ENCODE peak calls at places on chromosomes 12 and 14, in seven cellular contexts. B, X, E, M, N, V and C are unnamed samples.

GRCh38 chr14:22070119-22070982 is 396.7 kb upstream of the OR4E1 start:
- DNase-seq in N (peak), M (no peak), V (no peak), X (peak), B (no peak), E (peak), C (no peak)

GRCh38 chr12:88566430-88566829 is 13.8 kb downstream of the KITLG start:
- DNase-seq in E (no peak), X (peak), V (no peak), M (no peak), N (no peak), B (no peak), C (no peak)

GRCh38 chr14:94925416-94925815 is 155.5 kb upstream of the GSC start:
- DNase-seq in B (no peak), V (no peak), X (no peak), M (no peak), E (no peak), N (no peak), C (no peak)

GRCh38 chr14:87002831-87003230 is 990.2 kb downstream of the GALC start:
- DNase-seq in E (no peak), X (no peak), N (peak), V (no peak), M (no peak), B (peak), C (no peak)

GRCh38 chr12:103880299-103881142 is 39.5 kb upstream of the NT5DC3 start:
- DNase-seq in E (no peak), X (no peak), V (no peak), N (peak), B (no peak), M (no peak), C (no peak)

GRCh38 chr12:9760699-9761406 is at the start of gene CD69:
- DNase-seq in X (peak), B (no peak), M (peak), N (no peak), V (no peak), E (no peak), C (no peak)

GRCh38 chr12:52636592-52637258 is 15.3 kb downstream of the KRT2 start:
- DNase-seq in M (no peak), N (peak), V (no peak), B (no peak), E (no peak), X (no peak), C (no peak)

GRCh38 chr14:25340882-25341281 is 290.9 kb upstream of the STXBP6 start:
- DNase-seq in X (no peak), B (no peak), N (no peak), E (no peak), M (no peak), V (no peak), C (no peak)

GRCh38 chr12:56987551-56988053 is 18.7 kb downstream of the ZBTB39 start:
- DNase-seq in V (peak), N (peak), E (peak), M (peak), X (peak), B (peak), C (peak)

GRCh38 chr12:28578833-28579252 is 388.6 kb downstream of the CCDC91 start:
- DNase-seq in X (peak), V (no peak), B (peak), N (no peak), E (no peak), M (no peak), C (no peak)

GRCh38 chr12:113298861-113299545 is 35.9 kb downstream of the SLC8B1 start:
- DNase-seq in N (no peak), X (no peak), M (no peak), B (no peak), V (no peak), E (no peak), C (no peak)

GRCh38 chr14:34496679-34497513 is 34.9 kb upstream of the SPTSSA start:
- DNase-seq in X (peak), B (peak), E (peak), V (peak), M (peak), N (peak), C (peak)

GRCh38 chr14:60488175-60488574 is 2.3 kb upstream of the C14orf39 start:
- DNase-seq in E (no peak), N (no peak), X (no peak), M (no peak), B (no peak), V (no peak), C (no peak)

GRCh38 chr14:63544641-63545234 is 1.6 kb upstream of the PPP2R5E start:
- DNase-seq in M (peak), E (no peak), N (no peak), X (no peak), B (peak), V (no peak), C (no peak)

GRCh38 chr12:16939871-16940306 is 333.9 kb upstream of the LMO3 start:
- DNase-seq in B (peak), X (peak), M (peak), E (peak), N (peak), V (peak), C (peak)

GRCh38 chr12:106690569-106690968 is 83.9 kb upstream of the RIC8B start:
- DNase-seq in B (no peak), E (no peak), V (no peak), X (no peak), M (no peak), N (no peak), C (no peak)

GRCh38 chr14:92984082-92984788 is 61.3 kb downstream of the CHGA start:
- DNase-seq in N (no peak), V (no peak), M (no peak), B (no peak), X (no peak), E (no peak), C (no peak)

GRCh38 chr12:47491516-47491915 is 214.3 kb downstream of the RPAP3 start:
- DNase-seq in V (no peak), N (no peak), M (no peak), B (no peak), E (no peak), X (no peak), C (no peak)

GRCh38 chr14:105867961-105868599 is 341.7 kb downstream of the TMEM121 start:
- DNase-seq in E (no peak), N (no peak), X (no peak), B (no peak), M (no peak), V (no peak), C (no peak)

GRCh38 chr14:105864651-105865265 is 338.4 kb downstream of the TMEM121 start:
- DNase-seq in N (no peak), E (no peak), M (no peak), V (no peak), B (no peak), X (no peak), C (no peak)

GRCh38 chr14:105865266-105865903 is 339.0 kb downstream of the TMEM121 start:
- DNase-seq in N (no peak), E (peak), B (no peak), M (no peak), X (no peak), V (no peak), C (no peak)

GRCh38 chr14:105866841-105867321 is 340.5 kb downstream of the TMEM121 start:
- DNase-seq in B (no peak), V (no peak), M (no peak), E (no peak), X (no peak), N (no peak), C (no peak)

GRCh38 chr14:105865904-105866840 is 339.8 kb downstream of the TMEM121 start:
- DNase-seq in M (no peak), E (no peak), N (no peak), V (no peak), X (no peak), B (no peak), C (no peak)
- H3K4ac ChIP-seq in M (no peak), E (no peak), N (no peak), V (no peak), X (no peak), B (no peak), C (no peak)

GRCh38 chr12:109847166-109847700 is 14.0 kb upstream of the TRPV4 start:
- DNase-seq in E (no peak), M (no peak), V (no peak), X (no peak), N (no peak), B (no peak), C (no peak)
- H3K4ac ChIP-seq in E (no peak), M (no peak), V (no peak), X (no peak), N (no peak), B (no peak), C (no peak)

DNA sequence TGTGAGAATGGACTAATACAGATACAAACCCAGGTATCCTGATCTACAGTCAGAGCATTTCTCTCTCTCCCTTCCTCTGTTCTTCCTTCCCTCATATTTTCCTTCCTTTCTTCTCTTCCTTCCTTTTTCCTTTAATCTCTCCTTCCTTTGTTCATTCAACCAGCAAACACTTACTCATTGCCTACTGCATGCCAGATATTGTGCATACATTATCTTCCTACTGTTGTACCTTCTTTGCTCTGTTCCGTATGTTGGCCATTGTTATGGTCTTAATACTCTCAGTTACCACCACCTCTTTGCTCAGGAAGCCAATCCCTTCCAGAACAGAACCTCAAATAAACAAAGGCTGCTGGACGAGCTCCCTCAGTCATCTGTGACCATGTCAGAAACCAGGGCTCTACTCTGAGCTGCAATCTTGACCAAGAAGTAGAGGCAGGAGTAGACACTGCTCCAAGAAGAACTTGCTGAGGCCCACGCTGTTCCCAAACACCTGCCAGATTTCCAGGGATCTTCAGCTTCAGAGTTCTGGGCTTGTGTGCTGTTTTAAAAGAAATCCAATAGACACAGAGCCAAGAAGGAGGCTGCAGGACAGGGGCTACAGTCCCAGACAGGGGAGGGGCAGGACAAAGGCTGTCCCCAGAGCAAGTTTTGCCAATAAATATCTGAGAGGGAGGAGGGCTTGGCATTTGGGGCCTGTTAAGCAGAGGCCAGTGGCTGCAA is 526.7 kb upstream of the TBX3 start:
- DNase-seq in E (no peak), X (no peak), B (no peak), M (no peak), N (no peak), V (no peak), C (no peak)
- H3K4ac ChIP-seq in E (no peak), X (no peak), B (no peak), M (no peak), N (no peak), V (no peak), C (no peak)

GRCh38 chr12:20426191-20426590 is 57.9 kb downstream of the PDE3A start:
- DNase-seq in E (no peak), B (no peak), V (no peak), X (no peak), N (no peak), M (no peak), C (no peak)
- H3K4ac ChIP-seq in E (no peak), B (no peak), V (no peak), X (no peak), N (no peak), M (no peak), C (no peak)

GRCh38 chr12:132162508-132163031 is 18.3 kb downstream of the NOC4L start:
- DNase-seq in B (peak), N (no peak), X (no peak), V (no peak), E (no peak), M (peak), C (no peak)

GRCh38 chr12:132160671-132161045 is 16.4 kb downstream of the NOC4L start:
- DNase-seq in M (no peak), X (no peak), E (no peak), N (no peak), V (no peak), B (no peak), C (no peak)

GRCh38 chr12:132163041-132163910 is 19.0 kb downstream of the NOC4L start:
- DNase-seq in X (no peak), N (no peak), M (no peak), V (no peak), E (no peak), B (no peak), C (no peak)

GRCh38 chr12:132161046-132161781 is 17.0 kb downstream of the NOC4L start:
- DNase-seq in M (no peak), N (peak), V (no peak), X (no peak), B (peak), E (no peak), C (no peak)

GRCh38 chr12:132161796-132162507 is 17.7 kb downstream of the NOC4L start:
- DNase-seq in V (no peak), X (no peak), N (no peak), M (no peak), B (no peak), E (no peak), C (no peak)
- H3K4ac ChIP-seq in V (no peak), X (no peak), N (no peak), M (no peak), B (no peak), E (no peak), C (no peak)